ENCODE peak calls at places on chromosomes 2 and 18, in six cellular contexts. J is left ventricle myocardium inferior; H is stimulated activated CD4-positive, alpha-beta T cell treated with anti-CD3 and anti-CD28 coated beads, Interleukin-2, amount 100 ng/mL, for 24 hours; K is lower lobe of right lung; E is Right ventricle myocardium superior; L is HS-5. G is an unnamed sample.

GRCh38 chr18:55908790-55909408 is 320.9 kb upstream of the TCF4 start:
- DNase-seq in J (no peak), H (no peak), K (no peak), E (no peak), L (no peak), G (no peak)

GRCh38 chr2:227238242-227239237 is 74.1 kb downstream of the COL4A3 start:
- DNase-seq in J (peak), H (peak), K (peak), E (peak), L (peak), G (peak)

GRCh38 chr2:62065243-62065642 is 130.7 kb upstream of the B3GNT2 start:
- DNase-seq in J (no peak), H (no peak), K (no peak), E (no peak), L (no peak), G (no peak)

GRCh38 chr2:187390891-187391290 is 57.2 kb downstream of the CALCRL start:
- DNase-seq in J (no peak), H (no peak), K (no peak), E (no peak), L (peak), G (no peak)

GRCh38 chr18:40841473-40841872 is 1113.6 kb upstream of the PIK3C3 start:
- DNase-seq in J (no peak), H (no peak), K (no peak), E (no peak), L (peak), G (no peak)

GRCh38 chr2:198098918-198099317 is 294.5 kb downstream of the PLCL1 start:
- DNase-seq in J (no peak), H (no peak), K (no peak), E (no peak), L (peak), G (no peak)

GRCh38 chr2:108200569-108200968 is 39.2 kb upstream of the SULT1C3 start:
- DNase-seq in J (no peak), H (no peak), K (no peak), E (no peak), L (no peak), G (no peak)

GRCh38 chr2:107525420-107525819 is 301.3 kb upstream of the RGPD4 start:
- DNase-seq in J (no peak), H (no peak), K (no peak), E (no peak), L (peak), G (no peak)

GRCh38 chr2:120415728-120416509 is 70.0 kb downstream of the INHBB start:
- DNase-seq in J (no peak), H (no peak), K (no peak), E (no peak), L (no peak), G (no peak)

G was measured in GM12864.